ENCODE peak calls at places on chromosomes 11 and 22, in eight cellular contexts. I, Y, M, F, N, R, S and C are unnamed samples.

GRCh38 chr11:2569321-2569721 is 124.5 kb downstream of the KCNQ1 start:
- DNase-seq in I (no peak), Y (no peak), M (no peak), F (no peak), N (no peak), R (no peak), S (no peak), C (peak; percentile 33)

GRCh38 chr22:25134028-25134427 is 65.6 kb upstream of the CRYBB3 start:
- DNase-seq in I (no peak), Y (no peak), M (no peak), F (no peak), N (no peak), R (peak; percentile 82), S (no peak), C (no peak)

GRCh38 chr11:1572200-1573076 is at the start of gene DUSP8:
- DNase-seq in I (peak; percentile 71), Y (peak; percentile 91), M (peak; percentile 69), F (no peak), N (peak; percentile 88), R (peak; percentile 47), S (peak; percentile 94), C (peak; percentile 93)

GRCh38 chr11:130737866-130738431 is 178.3 kb downstream of the SNX19 start:
- DNase-seq in I (no peak), Y (peak; percentile 54), M (no peak), F (no peak), N (no peak), R (no peak), S (no peak), C (peak; percentile 65)

GRCh38 chr11:2837096-2837601 is 48.4 kb downstream of the CDKN1C start:
- DNase-seq in I (peak; percentile 50), Y (peak; percentile 72), M (peak; percentile 54), F (no peak), N (no peak), R (peak; percentile 21), S (no peak), C (peak; percentile 87)

GRCh38 chr11:65927904-65928397 is 8.7 kb downstream of the DRAP1 start:
- DNase-seq in I (no peak), Y (no peak), M (no peak), F (peak; percentile 94), N (peak; percentile 74), R (no peak), S (no peak), C (no peak)

GRCh38 chr11:77361184-77361583 is 59.7 kb upstream of the GDPD4 start:
- DNase-seq in I (no peak), Y (no peak), M (no peak), F (no peak), N (no peak), R (no peak), S (no peak), C (no peak)

GRCh38 chr22:46367707-46368191 is 32.2 kb downstream of the TRMU start:
- DNase-seq in I (peak; percentile 48), Y (no peak), M (peak; percentile 28), F (peak; percentile 69), N (peak; percentile 64), R (peak; percentile 64), S (peak; percentile 34), C (peak; percentile 80)

GRCh38 chr22:37905534-37906363 is at the start of gene MICALL1:
- DNase-seq in I (no peak), Y (peak; percentile 81), M (peak; percentile 36), F (peak; percentile 60), N (peak; percentile 42), R (peak; percentile 77), S (peak; percentile 43), C (peak; percentile 78)

GRCh38 chr11:14932447-14932846 is 39.7 kb downstream of the CALCA start:
- DNase-seq in I (no peak), Y (no peak), M (no peak), F (no peak), N (no peak), R (no peak), S (no peak), C (no peak)

GRCh38 chr22:19689408-19689807 is 24.9 kb upstream of the SEPTIN5 start:
- DNase-seq in I (no peak), Y (no peak), M (no peak), F (no peak), N (no peak), R (no peak), S (no peak), C (no peak)

GRCh38 chr11:10881892-10882291 is 24.0 kb upstream of the ZBED5 start:
- DNase-seq in I (no peak), Y (no peak), M (no peak), F (no peak), N (no peak), R (no peak), S (no peak), C (no peak)

GRCh38 chr11:9601041-9601875 is 27.8 kb downstream of the WEE1 start:
- DNase-seq in I (no peak), Y (no peak), M (no peak), F (peak; percentile 88), N (peak; percentile 76), R (peak; percentile 27), S (no peak), C (peak; percentile 74)

GRCh38 chr22:24051568-24051967 is 40.5 kb downstream of the CABIN1 start:
- DNase-seq in I (no peak), Y (no peak), M (no peak), F (no peak), N (no peak), R (no peak), S (no peak), C (no peak)

GRCh38 chr22:19105867-19106802 is 16.1 kb downstream of the DGCR2 start:
- DNase-seq in I (no peak), Y (no peak), M (no peak), F (no peak), N (peak; percentile 31), R (peak; percentile 35), S (no peak), C (no peak)

GRCh38 chr11:111982019-111982464 is 43.2 kb upstream of the DLAT start:
- DNase-seq in I (peak; percentile 57), Y (peak; percentile 41), M (peak; percentile 44), F (peak; percentile 27), N (peak; percentile 52), R (peak; percentile 79), S (no peak), C (peak; percentile 37)

GRCh38 chr11:118364956-118365615 is 5.7 kb downstream of the UBE4A start:
- DNase-seq in I (no peak), Y (no peak), M (no peak), F (no peak), N (no peak), R (no peak), S (no peak), C (no peak)

GRCh38 chr11:118911113-118911879 is 14.4 kb downstream of the BCL9L start:
- DNase-seq in I (no peak), Y (peak; percentile 64), M (no peak), F (no peak), N (no peak), R (peak; percentile 66), S (no peak), C (peak; percentile 64)

GRCh38 chr11:62459080-62459479 is 40.2 kb downstream of the SCGB1A1 start:
- DNase-seq in I (no peak), Y (no peak), M (no peak), F (no peak), N (no peak), R (no peak), S (no peak), C (no peak)

GRCh38 chr11:70381872-70382842 is 16.2 kb upstream of the CTTN start:
- DNase-seq in I (no peak), Y (no peak), M (no peak), F (no peak), N (no peak), R (no peak), S (no peak), C (no peak)

GRCh38 chr11:12416552-12416951 is 39.2 kb downstream of the PARVA start:
- DNase-seq in I (no peak), Y (no peak), M (no peak), F (no peak), N (no peak), R (no peak), S (no peak), C (no peak)